ENCODE peak calls at places on chromosomes 13 and 19, in eight cellular contexts. L is BE2C; V is iris pigment epithelial cell; Z is NCI-H748 treated with DMSO at 0.1 percent for 48 hours; J is T-helper 9 cell; K is breast epithelium; R is CD8-positive, alpha-beta T cell; C is type B pancreatic cell. S is an unnamed sample.

GRCh38 chr13:43132228-43132627 is 108.8 kb downstream of the DNAJC15 start:
- DNase-seq in V (peak; percentile 65), L (peak; percentile 47), Z (no peak), K (no peak), R (no peak), C (no peak), J (no peak), S (no peak)

GRCh38 chr13:99658266-99658991 is 157.2 kb downstream of the TM9SF2 start:
- DNase-seq in R (peak; percentile 44), C (peak; percentile 79), V (peak; percentile 54), J (peak; percentile 36), Z (peak; percentile 90), L (peak; percentile 19), K (peak; percentile 57), S (peak; percentile 60)

GRCh38 chr13:55615080-55615479 is 1525.6 kb upstream of the PRR20A start:
- DNase-seq in J (no peak), Z (no peak), V (no peak), C (no peak), K (no peak), L (no peak), R (no peak), S (peak; percentile 16)

GRCh38 chr19:48890551-48890950 is 8.0 kb downstream of the TULP2 start:
- DNase-seq in J (no peak), K (no peak), C (no peak), L (no peak), Z (no peak), R (no peak), V (no peak), S (no peak)

GRCh38 chr13:30720470-30720869 is 14.9 kb upstream of the ALOX5AP start:
- DNase-seq in L (no peak), Z (no peak), J (no peak), R (no peak), C (no peak), K (no peak), V (peak; percentile 36), S (no peak)

GRCh38 chr19:40274585-40275544 is 10.3 kb downstream of the AKT2 start:
- DNase-seq in Z (no peak), J (no peak), R (peak; percentile 21), K (no peak), L (no peak), C (no peak), V (no peak), S (no peak)

GRCh38 chr19:19719798-19720197 is 13.1 kb downstream of the ZNF14 start:
- DNase-seq in R (no peak), L (no peak), J (no peak), Z (no peak), K (no peak), V (no peak), C (no peak), S (no peak)

GRCh38 chr19:41940443-41941409 is 12.5 kb upstream of the ERFL start:
- DNase-seq in V (no peak), R (no peak), K (no peak), Z (peak; percentile 33), C (no peak), J (no peak), L (no peak), S (no peak)

GRCh38 chr19:13796301-13797057 is 1.2 kb downstream of the ZSWIM4 start:
- DNase-seq in Z (no peak), C (no peak), K (peak; percentile 74), V (peak; percentile 93), R (no peak), L (no peak), J (no peak), S (no peak)

GRCh38 chr13:104837756-104838155 is 1697.7 kb downstream of the EFNB2 start:
- DNase-seq in K (no peak), V (peak; percentile 15), L (no peak), Z (no peak), R (no peak), J (no peak), C (no peak), S (no peak)

GRCh38 chr13:24053505-24054251 is 106.8 kb upstream of the SPATA13 start:
- DNase-seq in C (no peak), K (peak; percentile 66), Z (peak; percentile 96), V (peak; percentile 55), L (peak; percentile 42), R (peak; percentile 42), J (peak; percentile 16), S (peak; percentile 58)

GRCh38 chr19:28961772-28962500 is 251.0 kb downstream of the UQCRFS1 start:
- DNase-seq in C (no peak), Z (no peak), L (no peak), V (peak; percentile 38), R (no peak), J (no peak), K (no peak), S (no peak)

GRCh38 chr19:42531313-42531712 is 3.0 kb upstream of the CEACAM1 start:
- DNase-seq in J (no peak), V (no peak), C (peak; percentile 48), Z (no peak), R (no peak), K (no peak), L (no peak), S (no peak)

GRCh38 chr13:20411638-20412342 is 113.9 kb downstream of the CRYL1 start:
- DNase-seq in R (no peak), L (no peak), C (no peak), K (peak; percentile 10), J (no peak), Z (no peak), V (no peak), S (no peak)

GRCh38 chr19:3285647-3286176 is 61.3 kb downstream of the CELF5 start:
- DNase-seq in Z (no peak), V (peak; percentile 39), R (peak; percentile 40), J (peak; percentile 67), L (peak; percentile 77), C (no peak), K (no peak), S (no peak)

GRCh38 chr19:18173572-18174294 is at the start of gene IFI30:
- DNase-seq in C (no peak), J (peak; percentile 47), Z (no peak), R (no peak), K (peak; percentile 74), L (peak; percentile 58), V (no peak), S (peak; percentile 79)

GRCh38 chr19:18418725-18419194 is 438 bp upstream of the SSBP4 start:
- DNase-seq in V (no peak), C (no peak), K (no peak), J (no peak), R (no peak), Z (peak; percentile 6), L (no peak), S (no peak)

GRCh38 chr13:28237944-28238343 is 99.6 kb downstream of the PAN3 start:
- DNase-seq in R (no peak), C (no peak), V (no peak), K (no peak), L (no peak), Z (no peak), J (no peak), S (no peak)

GRCh38 chr19:40445637-40445944 is 1.5 kb upstream of the SERTAD3 start:
- DNase-seq in R (no peak), C (no peak), K (no peak), L (no peak), J (no peak), V (no peak), Z (no peak), S (no peak)

GRCh38 chr13:18212873-18213272 is 968.8 kb downstream of the TUBA3C start:
- DNase-seq in L (no peak), R (no peak), K (no peak), C (no peak), V (no peak), Z (no peak), J (no peak), S (no peak)

GRCh38 chr19:5155586-5156210 is 184.9 kb downstream of the PTPRS start:
- DNase-seq in V (no peak), L (no peak), C (no peak), J (no peak), K (no peak), R (no peak), Z (no peak), S (no peak)

GRCh38 chr19:31260171-31260933 is 88.9 kb downstream of the TSHZ3 start:
- DNase-seq in L (no peak), Z (no peak), V (no peak), C (peak; percentile 43), R (no peak), K (no peak), J (no peak), S (no peak)

GRCh38 chr19:18000981-18001836 is 6.8 kb upstream of the ARRDC2 start:
- DNase-seq in L (peak; percentile 68), C (no peak), V (peak; percentile 62), K (peak; percentile 82), R (peak; percentile 91), J (peak; percentile 92), Z (peak; percentile 32), S (peak; percentile 80)

GRCh38 chr13:48296528-48296927 is 7.0 kb upstream of the RB1 start:
- DNase-seq in R (no peak), V (no peak), L (no peak), Z (no peak), C (no peak), K (no peak), J (no peak), S (no peak)

GRCh38 chr13:109427148-109427547 is 359.2 kb downstream of the IRS2 start:
- DNase-seq in L (no peak), V (peak; percentile 59), K (no peak), Z (no peak), J (no peak), R (no peak), C (no peak), S (no peak)

GRCh38 chr13:73059460-73060250 is 850 bp downstream of the KLF5 start:
- DNase-seq in V (peak; percentile 55), C (no peak), L (peak; percentile 61), Z (peak; percentile 45), R (peak; percentile 27), K (peak; percentile 72), J (peak; percentile 30), S (no peak)

GRCh38 chr19:45283443-45284033 is 32.5 kb downstream of the MARK4 start:
- DNase-seq in K (no peak), V (peak; percentile 62), C (no peak), J (no peak), L (no peak), Z (no peak), R (no peak), S (no peak)

GRCh38 chr13:49759503-49759902 is 33.0 kb downstream of the KPNA3 start:
- DNase-seq in J (no peak), C (no peak), L (no peak), V (peak; percentile 11), K (no peak), Z (no peak), R (no peak), S (no peak)

S was measured in NCI-H510A treated with DMSO at 0.1 percent for 48 hours.